ENCODE peak calls at places on chromosomes 4 and X, in four cellular contexts. M, S, D and Q are unnamed samples.

GRCh38 chr4:182804131-182804530 is 113.1 kb downstream of the DCTD start:
- DNase-seq in M (no peak), S (no peak), D (no peak), Q (no peak)

GRCh38 chr4:185424905-185425599 is 712 bp downstream of the UFSP2 start:
- DNase-seq in M (no peak), S (peak; percentile 54), D (no peak), Q (no peak)

GRCh38 chr4:65399131-65399530 is 271.2 kb downstream of the EPHA5 start:
- DNase-seq in M (no peak), S (no peak), D (no peak), Q (no peak)

GRCh38 chr4:106993846-106994245 is 42.3 kb downstream of the DKK2 start:
- DNase-seq in M (no peak), S (no peak), D (no peak), Q (no peak)

GRCh38 chr4:878796-879729 is 53.1 kb downstream of the GAK start:
- DNase-seq in M (no peak), S (no peak), D (no peak), Q (no peak)

GRCh38 chrX:17608898-17609297 is 128.4 kb upstream of the SCML1 start:
- DNase-seq in M (no peak), S (peak; percentile 59), D (no peak), Q (no peak)

GRCh38 chrX:107825698-107826285 is at the start of gene MID2:
- DNase-seq in M (peak; percentile 37), S (peak; percentile 58), D (peak; percentile 78), Q (no peak)

GRCh38 chrX:83966347-83966746 is 105.4 kb downstream of the CYLC1 start:
- DNase-seq in M (no peak), S (no peak), D (no peak), Q (no peak)

GRCh38 chr4:173272987-173273386 is 61.2 kb downstream of the HMGB2 start:
- DNase-seq in M (no peak), S (peak; percentile 62), D (no peak), Q (no peak)

GRCh38 chr4:84977409-84977808 is 10.9 kb upstream of the WDFY3 start:
- DNase-seq in M (no peak), S (no peak), D (no peak), Q (no peak)

GRCh38 chr4:5619913-5620625 is 88.3 kb downstream of the EVC2 start:
- DNase-seq in M (no peak), S (no peak), D (no peak), Q (no peak)

GRCh38 chr4:44447563-44448504 is 775 bp downstream of the KCTD8 start:
- DNase-seq in M (peak; percentile 70), S (peak; percentile 4), D (peak; percentile 61), Q (no peak)

GRCh38 chrX:44344687-44345086 is 1.2 kb upstream of the EFHC2 start:
- DNase-seq in M (no peak), S (no peak), D (no peak), Q (no peak)

DNA sequence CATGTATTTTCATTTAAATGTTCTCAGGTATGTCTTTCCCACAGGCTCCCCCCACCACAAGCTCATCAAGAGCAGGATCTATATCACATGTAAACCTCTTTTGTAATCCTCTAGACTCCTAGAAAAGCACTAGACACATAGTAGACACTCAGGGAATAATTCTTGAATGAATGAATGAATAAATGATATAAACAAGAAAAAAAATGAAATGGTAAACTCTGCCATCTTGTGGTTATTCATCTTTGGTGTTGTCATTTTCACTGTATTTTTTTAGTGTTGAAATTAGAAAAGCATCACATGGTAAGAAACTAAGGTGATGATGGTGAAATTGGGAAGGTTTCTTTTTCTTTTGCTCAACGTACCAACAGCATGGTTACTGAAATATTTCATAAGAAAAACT is 34.2 kb upstream of the C1GALT1C1 start:
- DNase-seq in M (no peak), S (peak; percentile 46), D (no peak), Q (no peak)
- TF ChIP-seq CTCF in M (no peak), S (peak; percentile 21), D (peak; percentile 16), Q (no peak)

GRCh38 chrX:23403849-23404248 is 69.2 kb downstream of the PTCHD1 start:
- DNase-seq in M (no peak), S (peak; percentile 5), D (no peak), Q (no peak)
- TF ChIP-seq CTCF in M (no peak), S (peak; percentile 55), D (no peak), Q (no peak)

DNA sequence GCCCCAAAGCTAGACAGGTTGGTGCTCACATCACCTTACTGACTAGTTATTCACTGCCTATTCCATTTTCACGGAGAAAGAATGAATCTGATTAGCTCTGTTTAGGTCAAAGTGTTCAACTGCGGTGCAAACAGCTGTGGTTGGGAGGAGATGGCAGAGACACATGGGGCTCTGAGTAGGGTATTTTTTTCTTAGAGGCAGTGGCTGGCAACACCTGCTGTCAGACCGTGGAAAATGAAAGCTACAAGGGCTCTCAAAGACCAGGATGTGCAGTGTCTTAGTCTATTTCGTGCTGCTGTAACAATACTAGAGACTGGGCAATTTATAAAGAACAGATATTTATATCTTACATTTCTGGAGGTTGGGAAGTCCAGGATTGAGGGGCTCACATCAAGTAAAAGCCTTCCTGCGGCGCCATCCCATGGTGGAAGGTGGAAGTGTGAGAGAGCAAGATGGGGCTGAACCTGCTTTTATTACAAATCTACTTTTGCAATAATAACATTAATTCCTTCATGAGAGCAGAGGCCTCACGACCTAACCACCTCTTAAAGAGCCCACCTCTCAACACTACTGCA is 10.6 kb downstream of the NYX start:
- DNase-seq in M (no peak), S (no peak), D (no peak), Q (no peak)
- TF ChIP-seq CTCF in M (no peak), S (peak; percentile 36), D (peak; percentile 18), Q (no peak)

DNA sequence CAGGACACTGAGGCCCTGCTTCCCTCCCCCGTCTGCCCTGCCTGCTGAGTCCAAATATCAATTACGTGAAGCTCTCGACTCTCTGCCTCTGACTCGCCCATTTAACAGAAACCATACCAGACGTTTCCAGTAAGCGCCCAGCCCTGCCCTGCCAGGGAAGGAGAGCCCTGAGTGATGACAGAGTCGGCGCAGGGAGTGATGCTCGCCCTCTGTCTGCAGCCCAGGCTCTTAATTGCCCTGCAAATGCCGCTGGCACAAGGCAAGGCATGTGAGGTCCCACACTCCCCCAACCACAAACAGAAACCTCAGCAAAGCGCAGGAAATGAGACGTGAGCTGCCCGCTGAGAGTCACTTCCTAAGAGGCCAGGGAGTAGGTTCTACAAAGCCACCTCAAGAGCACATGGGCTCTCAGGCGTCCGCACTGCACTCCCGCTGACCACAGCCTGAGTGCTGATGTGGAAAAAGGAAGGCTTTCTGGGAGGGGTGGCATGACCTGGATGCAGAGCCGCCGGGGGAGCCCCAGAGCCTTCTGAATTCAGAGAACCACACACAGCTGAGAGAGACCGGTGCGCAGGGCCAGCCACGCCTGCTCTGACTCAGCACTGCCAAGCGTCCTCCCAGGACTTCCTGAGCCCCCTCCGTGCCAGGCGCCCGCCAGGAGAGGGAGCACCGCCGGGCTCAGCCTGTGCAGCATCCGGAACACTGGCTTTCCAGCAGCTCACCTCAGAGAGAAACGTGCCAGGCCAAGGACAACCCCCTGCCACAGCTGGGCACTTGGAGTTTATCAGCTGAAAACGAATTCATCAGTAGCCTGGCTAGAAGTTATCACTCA is 5.3 kb downstream of the ZFYVE28 start:
- DNase-seq in M (peak; percentile 55), S (peak; percentile 93), D (peak; percentile 91), Q (peak; percentile 60)
- TF ChIP-seq CTCF in M (no peak), S (peak; percentile 51), D (peak; percentile 42), Q (no peak)

GRCh38 chrX:39532761-39533160 is 565.0 kb downstream of the BCOR start:
- DNase-seq in M (no peak), S (no peak), D (no peak), Q (no peak)
- TF ChIP-seq CTCF in M (no peak), S (no peak), D (no peak), Q (no peak)

GRCh38 chr4:73446336-73446938 is 10.4 kb downstream of the AFP start:
- DNase-seq in M (no peak), S (peak; percentile 79), D (no peak), Q (no peak)
- TF ChIP-seq CTCF in M (peak; percentile 74), S (peak; percentile 76), D (peak; percentile 64), Q (no peak)

DNA sequence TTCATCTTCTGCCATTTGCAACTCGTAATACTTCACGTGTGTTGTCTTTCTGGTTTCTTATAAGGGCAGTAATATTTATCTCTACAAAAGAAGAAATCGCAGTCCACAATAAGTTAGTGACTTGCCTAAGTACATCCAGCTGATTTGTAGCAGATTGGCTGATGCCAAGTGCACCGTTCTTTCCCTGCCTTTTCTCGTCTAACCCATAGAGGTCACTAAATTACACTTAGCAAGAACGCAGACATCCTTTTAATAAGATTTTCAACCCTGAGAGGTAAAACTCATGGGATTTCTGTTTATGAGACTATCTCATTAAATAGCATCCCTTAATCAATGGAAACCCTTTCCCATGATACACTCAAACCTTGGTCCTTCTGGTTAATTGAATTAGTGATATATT is 408.6 kb upstream of the ACTRT1 start:
- DNase-seq in M (no peak), S (no peak), D (no peak), Q (no peak)
- TF ChIP-seq CTCF in M (no peak), S (no peak), D (no peak), Q (no peak)

DNA sequence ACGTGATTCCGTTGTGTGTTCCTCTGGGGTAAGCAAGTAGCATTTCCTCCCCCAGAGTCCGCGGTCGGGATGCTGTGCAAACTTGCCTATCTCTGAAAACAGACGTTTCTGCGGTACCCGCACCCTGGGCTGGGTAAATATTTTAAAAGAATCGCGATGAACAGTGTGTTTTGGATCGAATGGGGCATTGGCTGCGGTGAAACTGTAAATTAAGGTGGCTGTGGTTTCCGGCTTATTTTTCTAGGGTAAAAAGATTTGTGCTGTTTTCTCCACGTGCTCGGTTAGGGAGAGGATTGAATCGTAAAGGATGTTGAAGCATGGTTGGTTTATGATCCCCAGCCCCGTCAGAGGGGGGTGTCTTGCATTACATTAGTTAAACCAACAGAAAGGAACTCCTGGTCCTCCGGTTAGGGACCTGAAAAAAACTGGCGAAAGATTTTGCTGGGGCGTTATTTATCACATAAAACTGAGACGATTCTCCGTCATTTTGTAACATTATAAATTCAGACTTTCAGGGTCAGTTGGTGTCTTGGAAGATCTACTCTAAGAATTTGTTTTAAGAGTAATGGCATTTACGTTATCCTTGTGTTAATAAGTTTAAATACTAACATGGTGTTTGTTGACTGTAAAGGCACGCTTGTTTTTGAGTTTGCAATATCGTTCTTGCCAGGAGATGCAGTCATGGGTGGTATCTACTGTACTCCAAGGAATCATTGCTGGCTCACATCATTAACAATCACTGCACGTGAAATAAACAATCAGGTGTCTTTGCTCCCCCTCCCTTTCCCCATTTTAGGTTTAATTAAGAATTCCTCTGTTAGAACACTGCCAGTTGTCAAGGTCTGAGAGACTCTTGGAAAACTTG is 1.4 kb downstream of the HHIP start:
- DNase-seq in M (peak; percentile 37), S (peak; percentile 77), D (no peak), Q (no peak)
- TF ChIP-seq CTCF in M (no peak), S (peak; percentile 20), D (no peak), Q (no peak)

GRCh38 chrX:25014366-25014838 is 1.4 kb downstream of the ARX start:
- DNase-seq in M (no peak), S (no peak), D (no peak), Q (no peak)
- TF ChIP-seq CTCF in M (no peak), S (no peak), D (no peak), Q (no peak)